ENCODE peak calls at places on chromosomes 16 and 17, in four cellular contexts. One of them, this sample, is unnamed.

GRCh38 chr17:79843917-79844815 is 4.9 kb upstream of the CBX4 start:
- DNase-seq in naive B cell: peak; percentile 12
- DNase-seq in stomach: peak; percentile 70
- DNase-seq in foreskin fibroblast: peak; percentile 86
- DNase-seq in this sample: peak; percentile 86

GRCh38 chr16:2682209-2683021 is at the start of gene KCTD5:
- DNase-seq in naive B cell: peak; percentile 94
- DNase-seq in stomach: peak; percentile 98
- DNase-seq in foreskin fibroblast: peak; percentile 99
- DNase-seq in this sample: peak; percentile 100

GRCh38 chr17:50989149-50989548 is 123.0 kb upstream of the TOB1 start:
- DNase-seq in naive B cell: no peak
- DNase-seq in stomach: no peak
- DNase-seq in foreskin fibroblast: no peak
- DNase-seq in this sample: no peak

GRCh38 chr16:11036040-11036439 is 91.7 kb downstream of the CLEC16A start:
- DNase-seq in naive B cell: no peak
- DNase-seq in stomach: peak; percentile 15
- DNase-seq in foreskin fibroblast: no peak
- DNase-seq in this sample: no peak

GRCh38 chr17:18920911-18921441 is 31.0 kb upstream of the SLC5A10 start:
- DNase-seq in naive B cell: no peak
- DNase-seq in stomach: no peak
- DNase-seq in foreskin fibroblast: peak; percentile 47
- DNase-seq in this sample: peak; percentile 3

GRCh38 chr17:48804936-48805411 is 12.1 kb downstream of the TTLL6 start:
- DNase-seq in naive B cell: peak; percentile 57
- DNase-seq in stomach: peak; percentile 67
- DNase-seq in foreskin fibroblast: peak; percentile 78
- DNase-seq in this sample: peak; percentile 65

GRCh38 chr17:82548681-82549303 is 29.3 kb downstream of the FOXK2 start:
- DNase-seq in naive B cell: no peak
- DNase-seq in stomach: no peak
- DNase-seq in foreskin fibroblast: peak; percentile 25
- DNase-seq in this sample: peak; percentile 21

GRCh38 chr17:75876190-75876937 is 2.0 kb downstream of the TRIM47 start:
- DNase-seq in naive B cell: peak; percentile 67
- DNase-seq in stomach: peak; percentile 79
- DNase-seq in foreskin fibroblast: no peak
- DNase-seq in this sample: no peak

GRCh38 chr16:22933173-22933572 is 119.2 kb downstream of the HS3ST2 start:
- DNase-seq in naive B cell: no peak
- DNase-seq in stomach: no peak
- DNase-seq in foreskin fibroblast: peak; percentile 10
- DNase-seq in this sample: peak; percentile 23

GRCh38 chr16:69399361-69399760 is 13.6 kb upstream of the TERF2 start:
- DNase-seq in naive B cell: no peak
- DNase-seq in stomach: no peak
- DNase-seq in foreskin fibroblast: peak; percentile 87
- DNase-seq in this sample: no peak

GRCh38 chr16:14427371-14427948 is 202.6 kb downstream of the PARN start:
- DNase-seq in naive B cell: no peak
- DNase-seq in stomach: no peak
- DNase-seq in foreskin fibroblast: peak; percentile 42
- DNase-seq in this sample: no peak

GRCh38 chr17:76107507-76107906 is 3.9 kb upstream of the EXOC7 start:
- DNase-seq in naive B cell: no peak
- DNase-seq in stomach: no peak
- DNase-seq in foreskin fibroblast: no peak
- DNase-seq in this sample: no peak

GRCh38 chr17:75194879-75195278 is 10.6 kb upstream of the NUP85 start:
- DNase-seq in naive B cell: no peak
- DNase-seq in stomach: no peak
- DNase-seq in foreskin fibroblast: no peak
- DNase-seq in this sample: no peak

GRCh38 chr17:77331161-77331864 is 190.5 kb downstream of the SEC14L1 start:
- DNase-seq in naive B cell: peak; percentile 92
- DNase-seq in stomach: peak; percentile 96
- DNase-seq in foreskin fibroblast: peak; percentile 95
- DNase-seq in this sample: peak; percentile 90